ENCODE peak calls at places on chromosome X, in ten cellular contexts. One of them, this sample, is unnamed.

GRCh38 chrX:12970691-12971202 is 4.2 kb upstream of the TMSB4X start:
- DNase-seq in right atrium auricular region: no peak
- DNase-seq in MG63: no peak
- DNase-seq in lower leg skin: no peak
- DNase-seq in CD4-positive, CD25-positive, alpha-beta regulatory T cell: peak; percentile 80
- DNase-seq in WERI-Rb-1: peak; percentile 45
- DNase-seq in spleen: peak; percentile 64
- DNase-seq in PC-3: peak; percentile 39
- DNase-seq in sigmoid colon: no peak
- DNase-seq in foreskin fibroblast: peak; percentile 45
- DNase-seq in this sample: no peak

GRCh38 chrX:29468911-29469494 is 746.4 kb upstream of the MAGEB2 start:
- DNase-seq in right atrium auricular region: no peak
- DNase-seq in MG63: no peak
- DNase-seq in lower leg skin: no peak
- DNase-seq in CD4-positive, CD25-positive, alpha-beta regulatory T cell: no peak
- DNase-seq in WERI-Rb-1: no peak
- DNase-seq in spleen: no peak
- DNase-seq in PC-3: no peak
- DNase-seq in sigmoid colon: no peak
- DNase-seq in foreskin fibroblast: no peak
- DNase-seq in this sample: no peak

GRCh38 chrX:101071585-101071984 is 7.1 kb upstream of the TMEM35A start:
- DNase-seq in right atrium auricular region: no peak
- DNase-seq in MG63: no peak
- DNase-seq in lower leg skin: no peak
- DNase-seq in CD4-positive, CD25-positive, alpha-beta regulatory T cell: no peak
- DNase-seq in WERI-Rb-1: no peak
- DNase-seq in spleen: no peak
- DNase-seq in PC-3: no peak
- DNase-seq in sigmoid colon: no peak
- DNase-seq in foreskin fibroblast: no peak
- DNase-seq in this sample: no peak

GRCh38 chrX:9329056-9329455 is 135.8 kb upstream of the TBL1X start:
- DNase-seq in right atrium auricular region: no peak
- DNase-seq in MG63: no peak
- DNase-seq in lower leg skin: no peak
- DNase-seq in CD4-positive, CD25-positive, alpha-beta regulatory T cell: no peak
- DNase-seq in WERI-Rb-1: no peak
- DNase-seq in spleen: no peak
- DNase-seq in PC-3: no peak
- DNase-seq in sigmoid colon: no peak
- DNase-seq in foreskin fibroblast: no peak
- DNase-seq in this sample: no peak

GRCh38 chrX:44503550-44503949 is 39.1 kb downstream of the FUNDC1 start:
- DNase-seq in right atrium auricular region: no peak
- DNase-seq in MG63: no peak
- DNase-seq in lower leg skin: no peak
- DNase-seq in CD4-positive, CD25-positive, alpha-beta regulatory T cell: no peak
- DNase-seq in WERI-Rb-1: no peak
- DNase-seq in spleen: no peak
- DNase-seq in PC-3: no peak
- DNase-seq in sigmoid colon: no peak
- DNase-seq in foreskin fibroblast: no peak
- DNase-seq in this sample: no peak

GRCh38 chrX:3295731-3296130 is 50.7 kb downstream of the MXRA5 start:
- DNase-seq in right atrium auricular region: no peak
- DNase-seq in MG63: peak; percentile 9
- DNase-seq in lower leg skin: no peak
- DNase-seq in CD4-positive, CD25-positive, alpha-beta regulatory T cell: no peak
- DNase-seq in WERI-Rb-1: peak; percentile 19
- DNase-seq in spleen: no peak
- DNase-seq in PC-3: peak; percentile 15
- DNase-seq in sigmoid colon: no peak
- DNase-seq in foreskin fibroblast: no peak
- DNase-seq in this sample: no peak

GRCh38 chrX:40146471-40147398 is 49.0 kb upstream of the BCOR start:
- DNase-seq in right atrium auricular region: no peak
- DNase-seq in MG63: peak; percentile 41
- DNase-seq in lower leg skin: no peak
- DNase-seq in CD4-positive, CD25-positive, alpha-beta regulatory T cell: peak; percentile 44
- DNase-seq in WERI-Rb-1: no peak
- DNase-seq in spleen: peak; percentile 83
- DNase-seq in PC-3: peak; percentile 24
- DNase-seq in sigmoid colon: peak; percentile 75
- DNase-seq in foreskin fibroblast: no peak
- DNase-seq in this sample: no peak

GRCh38 chrX:46722742-46723568 is 36.0 kb downstream of the SLC9A7 start:
- DNase-seq in right atrium auricular region: no peak
- DNase-seq in MG63: peak; percentile 22
- DNase-seq in lower leg skin: no peak
- DNase-seq in CD4-positive, CD25-positive, alpha-beta regulatory T cell: no peak
- DNase-seq in WERI-Rb-1: no peak
- DNase-seq in spleen: no peak
- DNase-seq in PC-3: peak; percentile 29
- DNase-seq in sigmoid colon: no peak
- DNase-seq in foreskin fibroblast: no peak
- DNase-seq in this sample: no peak

GRCh38 chrX:10932842-10933440 is 178.2 kb upstream of the HCCS start:
- DNase-seq in right atrium auricular region: no peak
- DNase-seq in MG63: no peak
- DNase-seq in lower leg skin: no peak
- DNase-seq in CD4-positive, CD25-positive, alpha-beta regulatory T cell: no peak
- DNase-seq in WERI-Rb-1: no peak
- DNase-seq in spleen: no peak
- DNase-seq in PC-3: peak; percentile 80
- DNase-seq in sigmoid colon: no peak
- DNase-seq in foreskin fibroblast: peak; percentile 29
- DNase-seq in this sample: no peak

GRCh38 chrX:35919536-35920309 is at the start of gene CFAP47:
- DNase-seq in right atrium auricular region: no peak
- DNase-seq in MG63: no peak
- DNase-seq in lower leg skin: no peak
- DNase-seq in CD4-positive, CD25-positive, alpha-beta regulatory T cell: no peak
- DNase-seq in WERI-Rb-1: peak; percentile 56
- DNase-seq in spleen: peak; percentile 63
- DNase-seq in PC-3: peak; percentile 4
- DNase-seq in sigmoid colon: no peak
- DNase-seq in foreskin fibroblast: no peak
- DNase-seq in this sample: peak; percentile 76
- H3K4me3 ChIP-seq in right atrium auricular region: peak within 1 kb of the TSS; percentile 8
- H3K4me3 ChIP-seq in MG63: no peak within 1 kb of the TSS
- H3K4me3 ChIP-seq in lower leg skin: no peak within 1 kb of the TSS
- H3K4me3 ChIP-seq in CD4-positive, CD25-positive, alpha-beta regulatory T cell: no peak within 1 kb of the TSS
- H3K4me3 ChIP-seq in WERI-Rb-1: peak within 1 kb of the TSS; percentile 47
- H3K4me3 ChIP-seq in spleen: no peak within 1 kb of the TSS
- H3K4me3 ChIP-seq in PC-3: peak within 1 kb of the TSS; percentile 46
- H3K4me3 ChIP-seq in sigmoid colon: peak within 1 kb of the TSS; percentile 30
- H3K4me3 ChIP-seq in foreskin fibroblast: no peak within 1 kb of the TSS
- H3K4me3 ChIP-seq in this sample: peak within 1 kb of the TSS; percentile 64

GRCh38 chrX:55159556-55159955 is 60.6 kb upstream of the PAGE5 start:
- DNase-seq in right atrium auricular region: no peak
- DNase-seq in MG63: no peak
- DNase-seq in lower leg skin: no peak
- DNase-seq in CD4-positive, CD25-positive, alpha-beta regulatory T cell: peak; percentile 47
- DNase-seq in WERI-Rb-1: no peak
- DNase-seq in spleen: no peak
- DNase-seq in PC-3: no peak
- DNase-seq in sigmoid colon: no peak
- DNase-seq in foreskin fibroblast: no peak
- DNase-seq in this sample: no peak
- H3K4me3 ChIP-seq in right atrium auricular region: no peak overlapping the region
- H3K4me3 ChIP-seq in MG63: no peak overlapping the region
- H3K4me3 ChIP-seq in lower leg skin: no peak overlapping the region
- H3K4me3 ChIP-seq in CD4-positive, CD25-positive, alpha-beta regulatory T cell: peak overlapping the region; percentile 49
- H3K4me3 ChIP-seq in WERI-Rb-1: no peak overlapping the region
- H3K4me3 ChIP-seq in spleen: no peak overlapping the region
- H3K4me3 ChIP-seq in PC-3: peak overlapping the region; percentile 94
- H3K4me3 ChIP-seq in sigmoid colon: no peak overlapping the region
- H3K4me3 ChIP-seq in foreskin fibroblast: no peak overlapping the region
- H3K4me3 ChIP-seq in this sample: peak overlapping the region; percentile 86

DNA sequence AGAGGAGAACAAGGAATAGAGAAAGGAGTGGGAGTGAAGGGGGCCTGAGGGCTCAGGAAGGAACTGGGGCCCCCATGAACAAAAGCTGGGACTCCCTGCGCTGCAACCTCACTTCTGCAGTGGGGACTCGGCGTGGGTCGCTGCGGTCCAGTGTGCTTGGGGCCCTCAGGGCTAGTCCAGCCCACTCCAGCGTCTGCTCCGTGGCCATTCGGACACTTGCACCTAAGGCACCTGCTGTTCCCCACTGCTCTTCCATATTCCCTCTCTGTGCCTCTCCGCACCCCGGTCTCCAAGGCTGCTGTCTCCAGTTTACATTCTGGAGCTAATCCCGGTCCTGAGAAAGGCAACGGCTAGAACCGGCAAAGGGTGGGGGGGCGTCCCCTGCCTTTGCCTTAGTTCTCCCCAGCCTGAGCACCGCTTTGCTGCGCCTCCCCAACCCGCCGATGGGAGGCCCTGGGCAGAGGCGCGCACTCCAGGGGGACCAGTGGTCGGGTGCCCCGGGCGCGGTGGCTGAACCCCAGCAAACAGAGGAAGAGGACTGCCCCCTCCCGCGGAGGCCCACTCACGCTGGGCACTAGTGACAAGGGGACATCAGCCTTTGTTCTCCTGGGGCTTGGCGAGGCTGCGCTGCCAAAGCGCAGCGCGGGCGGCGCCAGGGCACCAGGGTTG is 327.7 kb upstream of the F9 start:
- DNase-seq in right atrium auricular region: no peak
- DNase-seq in MG63: no peak
- DNase-seq in lower leg skin: no peak
- DNase-seq in CD4-positive, CD25-positive, alpha-beta regulatory T cell: no peak
- DNase-seq in WERI-Rb-1: no peak
- DNase-seq in spleen: no peak
- DNase-seq in PC-3: no peak
- DNase-seq in sigmoid colon: no peak
- DNase-seq in foreskin fibroblast: no peak
- DNase-seq in this sample: peak; percentile 61
- H3K4me3 ChIP-seq in right atrium auricular region: peak overlapping the region; percentile 49
- H3K4me3 ChIP-seq in MG63: no peak overlapping the region
- H3K4me3 ChIP-seq in lower leg skin: no peak overlapping the region
- H3K4me3 ChIP-seq in CD4-positive, CD25-positive, alpha-beta regulatory T cell: no peak overlapping the region
- H3K4me3 ChIP-seq in WERI-Rb-1: no peak overlapping the region
- H3K4me3 ChIP-seq in spleen: no peak overlapping the region
- H3K4me3 ChIP-seq in PC-3: peak overlapping the region; percentile 40
- H3K4me3 ChIP-seq in sigmoid colon: peak overlapping the region; percentile 51
- H3K4me3 ChIP-seq in foreskin fibroblast: no peak overlapping the region
- H3K4me3 ChIP-seq in this sample: peak overlapping the region; percentile 37

DNA sequence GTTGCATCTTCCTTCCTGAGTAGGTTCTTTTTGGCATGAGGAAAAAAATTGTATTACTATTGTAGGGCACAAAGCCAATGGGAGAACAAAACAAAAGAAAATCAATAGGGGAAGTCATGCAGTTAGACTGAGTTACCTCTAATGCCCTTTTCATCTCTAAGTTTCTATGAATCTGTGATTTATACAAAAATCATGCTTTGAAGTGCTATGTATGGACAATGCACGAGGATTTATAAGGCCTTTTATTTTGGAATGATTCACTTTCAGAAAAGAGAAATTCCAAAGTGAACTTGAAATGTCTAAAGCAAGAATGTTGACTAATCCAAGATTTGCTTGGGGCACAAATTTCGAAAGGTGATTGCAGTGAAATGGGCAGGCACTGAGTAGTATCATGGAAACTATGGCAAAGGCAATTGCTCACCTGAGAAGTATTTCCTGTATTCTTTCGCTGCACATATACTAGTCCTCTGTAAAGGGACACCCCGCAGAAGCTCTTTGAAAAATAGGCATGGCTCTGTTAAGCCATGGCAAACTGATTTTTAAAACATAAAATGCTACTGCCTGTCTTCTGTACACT is 52.8 kb downstream of the ADGRG4 start:
- DNase-seq in right atrium auricular region: no peak
- DNase-seq in MG63: no peak
- DNase-seq in lower leg skin: no peak
- DNase-seq in CD4-positive, CD25-positive, alpha-beta regulatory T cell: no peak
- DNase-seq in WERI-Rb-1: no peak
- DNase-seq in spleen: no peak
- DNase-seq in PC-3: peak; percentile 94
- DNase-seq in sigmoid colon: no peak
- DNase-seq in foreskin fibroblast: no peak
- DNase-seq in this sample: no peak
- H3K4me3 ChIP-seq in right atrium auricular region: no peak overlapping the region
- H3K4me3 ChIP-seq in MG63: no peak overlapping the region
- H3K4me3 ChIP-seq in lower leg skin: no peak overlapping the region
- H3K4me3 ChIP-seq in CD4-positive, CD25-positive, alpha-beta regulatory T cell: no peak overlapping the region
- H3K4me3 ChIP-seq in WERI-Rb-1: no peak overlapping the region
- H3K4me3 ChIP-seq in spleen: no peak overlapping the region
- H3K4me3 ChIP-seq in PC-3: peak overlapping the region; percentile 18
- H3K4me3 ChIP-seq in sigmoid colon: no peak overlapping the region
- H3K4me3 ChIP-seq in foreskin fibroblast: no peak overlapping the region
- H3K4me3 ChIP-seq in this sample: no peak overlapping the region

GRCh38 chrX:2252331-2253065 is 248.3 kb downstream of the DHRSX start:
- DNase-seq in right atrium auricular region: no peak
- DNase-seq in MG63: no peak
- DNase-seq in lower leg skin: no peak
- DNase-seq in CD4-positive, CD25-positive, alpha-beta regulatory T cell: no peak
- DNase-seq in WERI-Rb-1: no peak
- DNase-seq in spleen: no peak
- DNase-seq in PC-3: no peak
- DNase-seq in sigmoid colon: peak; percentile 22
- DNase-seq in foreskin fibroblast: no peak
- DNase-seq in this sample: no peak
- H3K4me3 ChIP-seq in right atrium auricular region: no peak overlapping the region
- H3K4me3 ChIP-seq in MG63: peak overlapping the region; percentile 51
- H3K4me3 ChIP-seq in lower leg skin: no peak overlapping the region
- H3K4me3 ChIP-seq in CD4-positive, CD25-positive, alpha-beta regulatory T cell: no peak overlapping the region
- H3K4me3 ChIP-seq in WERI-Rb-1: no peak overlapping the region
- H3K4me3 ChIP-seq in spleen: no peak overlapping the region
- H3K4me3 ChIP-seq in PC-3: peak overlapping the region; percentile 45
- H3K4me3 ChIP-seq in sigmoid colon: no peak overlapping the region
- H3K4me3 ChIP-seq in foreskin fibroblast: no peak overlapping the region
- H3K4me3 ChIP-seq in this sample: no peak overlapping the region

GRCh38 chrX:153766098-153766817 is 2.2 kb downstream of the PLXNB3 start:
- DNase-seq in right atrium auricular region: no peak
- DNase-seq in MG63: peak; percentile 66
- DNase-seq in lower leg skin: no peak
- DNase-seq in CD4-positive, CD25-positive, alpha-beta regulatory T cell: no peak
- DNase-seq in WERI-Rb-1: peak; percentile 36
- DNase-seq in spleen: peak; percentile 76
- DNase-seq in PC-3: peak; percentile 76
- DNase-seq in sigmoid colon: peak; percentile 77
- DNase-seq in foreskin fibroblast: peak; percentile 67
- DNase-seq in this sample: peak; percentile 68
- H3K4me3 ChIP-seq in right atrium auricular region: peak overlapping the region; percentile 24
- H3K4me3 ChIP-seq in MG63: peak overlapping the region; percentile 48
- H3K4me3 ChIP-seq in lower leg skin: no peak overlapping the region
- H3K4me3 ChIP-seq in CD4-positive, CD25-positive, alpha-beta regulatory T cell: no peak overlapping the region
- H3K4me3 ChIP-seq in WERI-Rb-1: no peak overlapping the region
- H3K4me3 ChIP-seq in spleen: no peak overlapping the region
- H3K4me3 ChIP-seq in PC-3: peak overlapping the region; percentile 68
- H3K4me3 ChIP-seq in sigmoid colon: peak overlapping the region; percentile 51
- H3K4me3 ChIP-seq in foreskin fibroblast: peak overlapping the region; percentile 50
- H3K4me3 ChIP-seq in this sample: no peak overlapping the region

This sample was measured in kidney.